ENCODE peak calls at places on chromosomes 13 and 19, in eight cellular contexts. One of them, this sample, is unnamed.

GRCh38 chr13:70723732-70724131 is 615.5 kb upstream of the KLHL1 start:
- DNase-seq in RWPE1: no peak
- DNase-seq in lung microvascular endothelial cell: peak; percentile 6
- DNase-seq in cardiac muscle cell: no peak
- DNase-seq in NCI-H446: peak; percentile 28
- DNase-seq in stimulated activated CD8-positive, alpha-beta memory T cell treated with anti-CD3 and anti-CD28 coated beads, Interleukin-4, amount 100 ng/mL, for 1 hour: no peak
- DNase-seq in NCI-H460: peak; percentile 4
- DNase-seq in Right ventricle myocardium superior: no peak
- DNase-seq in this sample: no peak

GRCh38 chr19:39971380-39971841 is 446 bp downstream of the PSMC4 start:
- DNase-seq in RWPE1: peak; percentile 20
- DNase-seq in lung microvascular endothelial cell: peak; percentile 36
- DNase-seq in cardiac muscle cell: no peak
- DNase-seq in NCI-H446: no peak
- DNase-seq in stimulated activated CD8-positive, alpha-beta memory T cell treated with anti-CD3 and anti-CD28 coated beads, Interleukin-4, amount 100 ng/mL, for 1 hour: no peak
- DNase-seq in NCI-H460: no peak
- DNase-seq in Right ventricle myocardium superior: peak; percentile 49
- DNase-seq in this sample: no peak

GRCh38 chr19:38559428-38560401 is 58.0 kb downstream of the MAP4K1 start:
- DNase-seq in RWPE1: peak; percentile 77
- DNase-seq in lung microvascular endothelial cell: no peak
- DNase-seq in cardiac muscle cell: no peak
- DNase-seq in NCI-H446: no peak
- DNase-seq in stimulated activated CD8-positive, alpha-beta memory T cell treated with anti-CD3 and anti-CD28 coated beads, Interleukin-4, amount 100 ng/mL, for 1 hour: no peak
- DNase-seq in NCI-H460: no peak
- DNase-seq in Right ventricle myocardium superior: no peak
- DNase-seq in this sample: no peak

GRCh38 chr13:108962652-108963051 is 333.2 kb downstream of the MYO16 start:
- DNase-seq in RWPE1: no peak
- DNase-seq in lung microvascular endothelial cell: peak; percentile 17
- DNase-seq in cardiac muscle cell: peak; percentile 40
- DNase-seq in NCI-H446: no peak
- DNase-seq in stimulated activated CD8-positive, alpha-beta memory T cell treated with anti-CD3 and anti-CD28 coated beads, Interleukin-4, amount 100 ng/mL, for 1 hour: no peak
- DNase-seq in NCI-H460: no peak
- DNase-seq in Right ventricle myocardium superior: no peak
- DNase-seq in this sample: no peak

GRCh38 chr19:38277969-38278680 is 13.8 kb downstream of the SPINT2 start:
- DNase-seq in RWPE1: no peak
- DNase-seq in lung microvascular endothelial cell: peak; percentile 49
- DNase-seq in cardiac muscle cell: peak; percentile 86
- DNase-seq in NCI-H446: no peak
- DNase-seq in stimulated activated CD8-positive, alpha-beta memory T cell treated with anti-CD3 and anti-CD28 coated beads, Interleukin-4, amount 100 ng/mL, for 1 hour: no peak
- DNase-seq in NCI-H460: no peak
- DNase-seq in Right ventricle myocardium superior: peak; percentile 81
- DNase-seq in this sample: peak; percentile 80

GRCh38 chr19:44847144-44848035 is 1.3 kb downstream of the NECTIN2 start:
- DNase-seq in RWPE1: peak; percentile 55
- DNase-seq in lung microvascular endothelial cell: peak; percentile 53
- DNase-seq in cardiac muscle cell: peak; percentile 71
- DNase-seq in NCI-H446: no peak
- DNase-seq in stimulated activated CD8-positive, alpha-beta memory T cell treated with anti-CD3 and anti-CD28 coated beads, Interleukin-4, amount 100 ng/mL, for 1 hour: no peak
- DNase-seq in NCI-H460: no peak
- DNase-seq in Right ventricle myocardium superior: peak; percentile 81
- DNase-seq in this sample: peak; percentile 58

GRCh38 chr19:47068246-47068645 is 19.8 kb upstream of the TMEM160 start:
- DNase-seq in RWPE1: no peak
- DNase-seq in lung microvascular endothelial cell: no peak
- DNase-seq in cardiac muscle cell: no peak
- DNase-seq in NCI-H446: no peak
- DNase-seq in stimulated activated CD8-positive, alpha-beta memory T cell treated with anti-CD3 and anti-CD28 coated beads, Interleukin-4, amount 100 ng/mL, for 1 hour: no peak
- DNase-seq in NCI-H460: no peak
- DNase-seq in Right ventricle myocardium superior: no peak
- DNase-seq in this sample: no peak

GRCh38 chr13:97367427-97367826 is 66.5 kb upstream of the RAP2A start:
- DNase-seq in RWPE1: peak; percentile 13
- DNase-seq in lung microvascular endothelial cell: peak; percentile 50
- DNase-seq in cardiac muscle cell: peak; percentile 75
- DNase-seq in NCI-H446: no peak
- DNase-seq in stimulated activated CD8-positive, alpha-beta memory T cell treated with anti-CD3 and anti-CD28 coated beads, Interleukin-4, amount 100 ng/mL, for 1 hour: no peak
- DNase-seq in NCI-H460: no peak
- DNase-seq in Right ventricle myocardium superior: no peak
- DNase-seq in this sample: peak; percentile 60

GRCh38 chr13:67736646-67737420 is 506.7 kb upstream of the PCDH9 start:
- DNase-seq in RWPE1: no peak
- DNase-seq in lung microvascular endothelial cell: no peak
- DNase-seq in cardiac muscle cell: peak; percentile 6
- DNase-seq in NCI-H446: no peak
- DNase-seq in stimulated activated CD8-positive, alpha-beta memory T cell treated with anti-CD3 and anti-CD28 coated beads, Interleukin-4, amount 100 ng/mL, for 1 hour: no peak
- DNase-seq in NCI-H460: peak; percentile 4
- DNase-seq in Right ventricle myocardium superior: no peak
- DNase-seq in this sample: peak; percentile 3

GRCh38 chr13:40132249-40132648 is 476.8 kb downstream of the COG6 start:
- DNase-seq in RWPE1: no peak
- DNase-seq in lung microvascular endothelial cell: no peak
- DNase-seq in cardiac muscle cell: no peak
- DNase-seq in NCI-H446: no peak
- DNase-seq in stimulated activated CD8-positive, alpha-beta memory T cell treated with anti-CD3 and anti-CD28 coated beads, Interleukin-4, amount 100 ng/mL, for 1 hour: no peak
- DNase-seq in NCI-H460: no peak
- DNase-seq in Right ventricle myocardium superior: no peak
- DNase-seq in this sample: no peak

GRCh38 chr19:9967326-9967725 is 31.0 kb upstream of the OLFM2 start:
- DNase-seq in RWPE1: no peak
- DNase-seq in lung microvascular endothelial cell: no peak
- DNase-seq in cardiac muscle cell: peak; percentile 33
- DNase-seq in NCI-H446: no peak
- DNase-seq in stimulated activated CD8-positive, alpha-beta memory T cell treated with anti-CD3 and anti-CD28 coated beads, Interleukin-4, amount 100 ng/mL, for 1 hour: no peak
- DNase-seq in NCI-H460: no peak
- DNase-seq in Right ventricle myocardium superior: no peak
- DNase-seq in this sample: no peak